ENCODE peak calls at places on chromosomes 1 and 21, in ten cellular contexts. N is astrocyte of the spinal cord; S is cardiac fibroblast; T is thoracic aorta; J is adipocyte; P is body of pancreas; H is Panc1; K is fibroblast of villous mesenchyme; R is heart right ventricle; W is CD8-positive, alpha-beta T cell. D is an unnamed sample.

GRCh38 chr1:107274227-107274626 is 133.4 kb downstream of the NTNG1 start:
- DNase-seq in N (no peak), S (no peak), T (no peak), J (no peak), P (no peak), H (no peak), K (no peak), R (no peak), W (no peak), D (no peak)

GRCh38 chr1:66302810-66303209 is 231.1 kb upstream of the SGIP1 start:
- DNase-seq in N (peak), S (peak), T (no peak), J (no peak), P (no peak), H (no peak), K (no peak), R (no peak), W (no peak), D (peak)

GRCh38 chr1:1425753-1426495 is 4.8 kb upstream of the ANKRD65 start:
- DNase-seq in N (no peak), S (no peak), T (no peak), J (no peak), P (no peak), H (no peak), K (no peak), R (no peak), W (no peak), D (no peak)

GRCh38 chr1:59673575-59674467 is 140.9 kb upstream of the HOOK1 start:
- DNase-seq in N (no peak), S (no peak), T (no peak), J (no peak), P (peak), H (no peak), K (no peak), R (no peak), W (no peak), D (no peak)

GRCh38 chr1:5983361-5984103 is 8.7 kb downstream of the NPHP4 start:
- DNase-seq in N (peak), S (peak), T (no peak), J (peak), P (no peak), H (no peak), K (peak), R (no peak), W (no peak), D (peak)

GRCh38 chr1:172755099-172755498 is 96.2 kb downstream of the FASLG start:
- DNase-seq in N (no peak), S (no peak), T (no peak), J (no peak), P (no peak), H (no peak), K (no peak), R (no peak), W (no peak), D (no peak)

GRCh38 chr1:40185951-40186864 is 25.0 kb downstream of the RLF start:
- DNase-seq in N (peak), S (peak), T (no peak), J (no peak), P (no peak), H (no peak), K (peak), R (no peak), W (no peak), D (peak)

GRCh38 chr1:75492011-75492410 is 118.9 kb downstream of the SLC44A5 start:
- DNase-seq in N (no peak), S (no peak), T (no peak), J (peak), P (no peak), H (no peak), K (no peak), R (no peak), W (no peak), D (no peak)

GRCh38 chr1:173477286-173478098 is at the start of gene PRDX6:
- DNase-seq in N (peak), S (peak), T (peak), J (peak), P (peak), H (no peak), K (peak), R (no peak), W (peak), D (peak)

GRCh38 chr1:207421078-207421477 is 33.0 kb upstream of the CR2 start:
- DNase-seq in N (no peak), S (no peak), T (no peak), J (no peak), P (no peak), H (no peak), K (no peak), R (no peak), W (no peak), D (no peak)

GRCh38 chr1:147551036-147551435 is 9.7 kb downstream of the BCL9 start:
- DNase-seq in N (no peak), S (no peak), T (no peak), J (no peak), P (no peak), H (no peak), K (no peak), R (no peak), W (no peak), D (no peak)

GRCh38 chr1:2632561-2633361 is at the start of gene MMEL1:
- DNase-seq in N (no peak), S (no peak), T (no peak), J (no peak), P (no peak), H (no peak), K (no peak), R (no peak), W (no peak), D (no peak)

GRCh38 chr21:46477765-46478164 is 19.1 kb downstream of the DIP2A start:
- DNase-seq in N (no peak), S (peak), T (no peak), J (no peak), P (no peak), H (no peak), K (peak), R (no peak), W (no peak), D (peak)

GRCh38 chr1:237756304-237756967 is 134.3 kb downstream of the ZP4 start:
- DNase-seq in N (no peak), S (no peak), T (no peak), J (no peak), P (peak), H (no peak), K (no peak), R (no peak), W (no peak), D (no peak)

GRCh38 chr1:24702511-24703293 is 42.5 kb upstream of the CLIC4 start:
- DNase-seq in N (peak), S (peak), T (no peak), J (peak), P (no peak), H (no peak), K (peak), R (peak), W (no peak), D (peak)

GRCh38 chr1:225881081-225882007 is 836 bp downstream of the TMEM63A start:
- DNase-seq in N (peak), S (peak), T (no peak), J (peak), P (peak), H (no peak), K (peak), R (peak), W (no peak), D (peak)

GRCh38 chr1:226697151-226697575 is 41.9 kb downstream of the ITPKB start:
- DNase-seq in N (peak), S (peak), T (no peak), J (peak), P (no peak), H (no peak), K (peak), R (no peak), W (no peak), D (peak)

GRCh38 chr21:44713846-44714245 is 2.5 kb upstream of the TSPEAR start:
- DNase-seq in N (no peak), S (no peak), T (no peak), J (no peak), P (no peak), H (no peak), K (no peak), R (no peak), W (no peak), D (no peak)

GRCh38 chr1:160797861-160798273 is 1.9 kb downstream of the LY9 start:
- DNase-seq in N (no peak), S (no peak), T (no peak), J (no peak), P (no peak), H (no peak), K (no peak), R (no peak), W (peak), D (no peak)

GRCh38 chr1:173205146-173206051 is 1.7 kb downstream of the TNFSF4 start:
- DNase-seq in N (peak), S (peak), T (no peak), J (peak), P (peak), H (no peak), K (peak), R (no peak), W (peak), D (peak)

GRCh38 chr1:234987415-234988159 is 141.1 kb downstream of the TOMM20 start:
- DNase-seq in N (peak), S (peak), T (peak), J (peak), P (peak), H (no peak), K (peak), R (peak), W (no peak), D (peak)

GRCh38 chr21:33313183-33313582 is 11.6 kb upstream of the IFNAR1 start:
- DNase-seq in N (no peak), S (no peak), T (no peak), J (no peak), P (no peak), H (no peak), K (no peak), R (no peak), W (no peak), D (no peak)

GRCh38 chr1:191674780-191675179 is 483.5 kb upstream of the RGS18 start:
- DNase-seq in N (no peak), S (no peak), T (no peak), J (no peak), P (no peak), H (no peak), K (no peak), R (no peak), W (no peak), D (no peak)

GRCh38 chr21:38234395-38235142 is 22.2 kb upstream of the KCNJ15 start:
- DNase-seq in N (no peak), S (no peak), T (no peak), J (no peak), P (peak), H (no peak), K (no peak), R (no peak), W (no peak), D (no peak)

GRCh38 chr21:17348357-17348756 is 164.5 kb upstream of the CXADR start:
- DNase-seq in N (no peak), S (no peak), T (no peak), J (no peak), P (no peak), H (no peak), K (no peak), R (no peak), W (no peak), D (no peak)

GRCh38 chr21:42580793-42581201 is 67.1 kb downstream of the SLC37A1 start:
- DNase-seq in N (no peak), S (no peak), T (no peak), J (no peak), P (no peak), H (no peak), K (no peak), R (no peak), W (no peak), D (no peak)

GRCh38 chr1:27572679-27573426 is 31.1 kb downstream of the AHDC1 start:
- DNase-seq in N (no peak), S (peak), T (no peak), J (peak), P (no peak), H (no peak), K (peak), R (peak), W (no peak), D (peak)

GRCh38 chr1:27570823-27571222 is 33.1 kb downstream of the AHDC1 start:
- DNase-seq in N (no peak), S (no peak), T (no peak), J (no peak), P (no peak), H (no peak), K (no peak), R (no peak), W (no peak), D (no peak)

GRCh38 chr1:27570383-27570755 is 33.6 kb downstream of the AHDC1 start:
- DNase-seq in N (no peak), S (no peak), T (no peak), J (no peak), P (no peak), H (no peak), K (no peak), R (peak), W (no peak), D (no peak)

GRCh38 chr1:27572019-27572678 is 31.8 kb downstream of the AHDC1 start:
- DNase-seq in N (no peak), S (no peak), T (no peak), J (no peak), P (no peak), H (no peak), K (peak), R (no peak), W (no peak), D (no peak)

DNA sequence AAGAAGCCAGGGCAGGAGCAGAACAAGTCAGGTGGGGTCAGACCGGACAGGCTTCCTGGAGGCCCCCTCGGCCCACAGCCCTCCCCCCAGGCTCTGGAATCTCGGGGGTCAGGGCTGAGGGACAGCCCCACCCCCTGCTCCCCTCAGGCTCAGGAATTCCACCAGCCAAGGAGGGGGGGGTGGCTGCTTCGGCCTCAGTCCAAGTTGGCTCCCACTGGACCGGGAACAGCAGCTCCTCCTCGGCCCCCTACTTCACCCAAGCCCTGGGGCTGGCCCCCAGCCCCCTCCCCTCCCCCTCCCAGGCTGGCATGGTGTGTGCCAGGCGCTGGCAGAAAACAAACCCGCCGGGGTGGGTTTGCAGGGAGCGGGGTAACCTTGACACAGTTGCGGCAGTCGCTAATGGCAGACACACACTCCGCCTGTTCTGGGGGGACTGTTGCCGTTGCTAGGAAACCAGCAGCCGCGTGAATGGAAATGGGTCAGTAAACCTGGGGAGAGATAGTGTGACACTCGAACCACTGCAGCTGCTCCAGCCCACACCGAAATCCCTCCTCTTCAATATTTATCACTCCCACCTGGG is 32.4 kb downstream of the AHDC1 start:
- DNase-seq in N (no peak), S (no peak), T (no peak), J (no peak), P (peak), H (no peak), K (no peak), R (peak), W (no peak), D (no peak)
- H3K4me3 ChIP-seq in N (no peak), S (no peak), T (peak), J (no peak), P (no peak), H (no peak), K (no peak), R (no peak), W (no peak), D (no peak)

DNA sequence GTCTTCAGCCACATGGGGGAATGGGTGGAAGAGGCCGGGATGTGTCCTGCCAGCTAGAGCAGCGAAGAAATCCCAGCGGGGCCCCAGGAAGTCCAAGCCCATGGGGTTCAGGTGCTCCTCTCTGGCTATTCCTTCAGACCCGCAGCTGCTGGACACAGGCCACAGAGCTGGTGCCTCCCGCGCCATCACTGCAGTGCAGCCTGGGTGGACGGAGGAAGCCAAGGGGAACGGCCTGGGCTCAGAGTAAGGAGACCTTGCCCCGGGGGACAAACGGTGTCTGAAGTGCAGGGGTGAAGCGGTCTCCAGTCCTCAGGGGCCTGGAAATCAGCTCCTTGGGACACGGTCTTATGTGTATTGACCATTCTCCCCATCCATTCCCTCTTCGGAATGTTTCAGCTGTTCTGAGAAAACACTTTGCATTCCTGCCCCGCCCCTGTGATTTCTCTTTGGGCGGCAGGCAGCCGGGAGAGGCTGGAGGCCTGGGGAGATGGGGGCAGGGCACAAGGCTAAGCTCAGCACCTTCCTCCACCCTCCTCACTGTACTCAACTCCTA is 18.4 kb downstream of the MTHFR start:
- DNase-seq in N (peak), S (peak), T (no peak), J (peak), P (peak), H (no peak), K (peak), R (peak), W (no peak), D (peak)
- H3K4me3 ChIP-seq in N (no peak), S (no peak), T (peak), J (peak), P (no peak), H (no peak), K (no peak), R (peak), W (no peak), D (peak)

DNA sequence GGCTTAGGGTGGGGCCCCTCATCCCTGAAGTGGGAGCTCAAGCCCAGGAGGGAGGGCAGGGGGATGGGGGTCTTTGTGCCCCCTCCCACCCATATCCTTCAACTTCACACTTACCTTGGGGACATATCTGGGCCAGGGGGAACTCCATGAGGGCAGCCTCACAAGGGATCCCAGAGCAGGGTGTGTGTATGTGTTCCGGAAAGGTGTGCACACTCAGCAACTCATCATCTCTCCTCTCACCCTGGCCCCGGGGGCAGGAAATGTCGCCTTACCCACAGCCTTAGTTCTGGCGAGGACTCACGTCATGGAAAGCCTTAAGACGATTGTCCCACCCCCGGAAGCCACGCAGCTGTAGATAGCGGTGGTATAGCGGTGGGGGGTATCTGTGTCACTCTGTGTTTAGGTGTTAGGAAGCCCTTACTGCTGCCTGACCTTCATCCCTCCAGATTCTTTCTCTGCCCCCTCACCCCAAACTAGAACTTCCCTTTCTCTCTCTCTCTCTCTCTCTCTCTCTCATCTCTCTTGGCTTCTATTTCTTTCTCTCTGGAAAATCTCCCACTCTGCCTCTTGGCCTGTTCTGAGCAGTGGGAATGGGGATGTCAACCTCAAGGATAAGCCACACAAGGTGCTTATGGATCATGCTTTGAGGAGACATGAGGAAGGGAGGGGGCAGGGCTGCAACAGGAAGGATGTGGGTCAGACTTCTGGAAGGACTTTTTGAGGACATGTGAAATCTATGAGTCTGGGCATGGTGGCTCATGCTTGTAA is at the start of gene SH2D2A:
- DNase-seq in N (no peak), S (peak), T (no peak), J (no peak), P (peak), H (no peak), K (peak), R (peak), W (peak), D (peak)
- H3K4me3 ChIP-seq in N (no peak), S (no peak), T (peak), J (no peak), P (no peak), H (no peak), K (no peak), R (peak), W (peak), D (no peak)

GRCh38 chr1:92168657-92169056 is 49.1 kb upstream of the C1orf146 start:
- DNase-seq in N (no peak), S (no peak), T (no peak), J (no peak), P (no peak), H (no peak), K (peak), R (no peak), W (no peak), D (no peak)
- H3K4me3 ChIP-seq in N (no peak), S (no peak), T (no peak), J (no peak), P (no peak), H (no peak), K (no peak), R (no peak), W (no peak), D (no peak)

GRCh38 chr1:68375919-68376318 is 73.8 kb downstream of the RPE65 start:
- DNase-seq in N (peak), S (no peak), T (no peak), J (peak), P (no peak), H (no peak), K (no peak), R (no peak), W (no peak), D (no peak)

GRCh38 chr1:68372487-68372886 is 77.3 kb downstream of the RPE65 start:
- DNase-seq in N (no peak), S (no peak), T (no peak), J (no peak), P (no peak), H (no peak), K (no peak), R (no peak), W (no peak), D (no peak)

GRCh38 chr1:68373173-68373572 is 76.6 kb downstream of the RPE65 start:
- DNase-seq in N (no peak), S (no peak), T (no peak), J (no peak), P (no peak), H (no peak), K (no peak), R (no peak), W (no peak), D (no peak)

DNA sequence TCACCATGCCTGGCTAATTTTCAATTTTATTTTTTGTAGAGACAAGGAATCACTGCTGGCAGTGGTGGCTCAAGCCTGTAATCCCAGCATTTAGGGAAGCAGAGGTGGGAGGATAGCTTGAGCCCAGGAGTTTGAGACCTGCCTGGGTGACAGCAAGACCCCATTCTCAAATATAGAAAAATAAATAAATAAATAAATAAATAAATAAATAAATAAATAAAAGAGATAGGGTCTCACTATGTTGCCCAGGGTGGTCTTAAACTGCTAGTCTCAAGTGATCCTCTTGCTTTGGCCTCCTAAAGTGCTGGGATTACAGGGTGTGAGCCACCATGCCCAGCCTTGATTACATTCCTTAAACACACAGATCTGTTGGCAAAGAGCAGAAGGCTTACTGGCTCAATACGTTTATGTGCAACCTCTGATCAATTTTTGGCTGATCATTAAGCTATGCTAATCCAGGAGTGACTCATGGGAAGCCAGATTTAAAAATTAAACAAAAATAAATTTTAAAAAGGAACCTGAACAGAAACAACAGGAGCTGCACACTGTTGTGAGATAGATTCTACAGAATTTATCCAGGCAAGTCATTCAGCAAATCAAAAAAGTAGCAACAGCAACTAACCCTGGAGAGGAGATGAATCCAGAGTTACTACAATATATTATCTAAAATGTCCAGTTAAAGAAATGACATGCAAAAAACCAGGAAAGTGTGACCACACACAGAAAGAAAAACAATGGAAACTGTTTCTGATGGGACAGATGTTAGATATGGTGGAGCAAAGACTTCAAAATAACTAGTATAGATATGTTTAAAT is 79.4 kb downstream of the RPE65 start:
- DNase-seq in N (no peak), S (no peak), T (no peak), J (no peak), P (no peak), H (no peak), K (no peak), R (no peak), W (no peak), D (no peak)
- H3K4me3 ChIP-seq in N (no peak), S (no peak), T (no peak), J (no peak), P (no peak), H (no peak), K (no peak), R (no peak), W (no peak), D (no peak)